ENCODE peak calls at places on chromosomes 12 and 14, in five cellular contexts. J is substantia nigra, I is prostate gland, O is stomach, Y is PC-9. P is an unnamed sample.

GRCh38 chr14:52700701-52701172 is 5.4 kb upstream of the ERO1A start:
- DNase-seq in O (no peak), J (no peak), I (no peak), Y (peak), P (peak)

GRCh38 chr12:78977463-78977862 is 112.9 kb downstream of the SYT1 start:
- DNase-seq in O (no peak), J (no peak), Y (no peak), I (no peak), P (peak)

GRCh38 chr14:96861568-96862310 is 64.6 kb downstream of the VRK1 start:
- DNase-seq in O (no peak), I (no peak), Y (no peak), J (no peak), P (no peak)

GRCh38 chr12:6215932-6216494 is 15.8 kb downstream of the CD9 start:
- DNase-seq in Y (peak), O (peak), J (peak), I (peak), P (peak)

GRCh38 chr14:30621354-30621953 is 665 bp upstream of the SCFD1 start:
- DNase-seq in Y (peak), I (no peak), O (no peak), J (no peak), P (no peak)

GRCh38 chr12:3128498-3129293 is 51.5 kb downstream of the TSPAN9 start:
- DNase-seq in I (no peak), J (no peak), O (no peak), Y (peak), P (no peak)

GRCh38 chr12:229441-230191 is 15.7 kb upstream of the SLC6A12 start:
- DNase-seq in I (no peak), O (no peak), J (no peak), Y (no peak), P (no peak)

GRCh38 chr14:105944632-105945610 is 418.5 kb downstream of the TMEM121 start:
- DNase-seq in Y (peak), J (no peak), I (peak), O (peak), P (no peak)

GRCh38 chr14:91862417-91862816 is 4.9 kb downstream of the TC2N start:
- DNase-seq in I (no peak), O (no peak), Y (no peak), J (no peak), P (no peak)

GRCh38 chr12:124094733-124095132 is 121.7 kb downstream of the ZNF664 start:
- DNase-seq in Y (no peak), O (no peak), J (no peak), I (no peak), P (no peak)

GRCh38 chr14:56487090-56487667 is 92.4 kb upstream of the TMEM260 start:
- DNase-seq in O (no peak), J (no peak), I (no peak), Y (no peak), P (peak)

GRCh38 chr12:89206375-89206774 is 145.9 kb downstream of the DUSP6 start:
- DNase-seq in J (no peak), I (no peak), Y (no peak), O (no peak), P (no peak)

DNA sequence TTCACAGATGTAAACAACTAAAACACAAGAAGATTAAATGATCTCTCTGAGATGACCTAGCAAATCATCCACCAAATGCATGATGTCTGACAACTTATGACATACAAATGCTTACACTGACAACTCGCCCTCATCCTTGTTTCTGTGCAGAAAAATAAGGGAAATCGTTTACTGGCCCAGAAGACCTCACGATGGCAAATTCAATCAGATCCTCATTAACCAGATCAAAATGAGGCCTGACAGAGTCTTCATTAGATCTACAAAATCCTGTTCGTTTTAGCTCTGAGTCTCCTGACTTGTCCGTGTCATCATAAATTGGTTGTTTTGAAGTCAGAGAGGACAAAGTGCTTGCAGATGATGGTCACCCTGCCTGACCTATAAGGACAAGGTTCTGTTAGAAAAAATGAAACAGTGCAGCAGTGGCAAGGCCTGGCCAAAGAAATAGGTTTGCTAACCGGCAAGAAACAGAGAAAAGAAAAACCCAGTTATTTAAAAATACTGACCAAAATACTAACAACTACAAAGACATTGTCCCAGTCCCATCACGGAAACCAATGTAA is 109.5 kb downstream of the BTG1 start:
- DNase-seq in O (no peak), I (no peak), J (no peak), Y (no peak), P (no peak)
- H3K27ac ChIP-seq in O (peak), I (no peak), J (no peak), Y (no peak), P (no peak)

GRCh38 chr12:12481636-12482035 is 81.0 kb downstream of the DUSP16 start:
- DNase-seq in J (no peak), Y (no peak), I (no peak), O (no peak), P (no peak)
- H3K27ac ChIP-seq in J (no peak), Y (no peak), I (no peak), O (peak), P (no peak)

DNA sequence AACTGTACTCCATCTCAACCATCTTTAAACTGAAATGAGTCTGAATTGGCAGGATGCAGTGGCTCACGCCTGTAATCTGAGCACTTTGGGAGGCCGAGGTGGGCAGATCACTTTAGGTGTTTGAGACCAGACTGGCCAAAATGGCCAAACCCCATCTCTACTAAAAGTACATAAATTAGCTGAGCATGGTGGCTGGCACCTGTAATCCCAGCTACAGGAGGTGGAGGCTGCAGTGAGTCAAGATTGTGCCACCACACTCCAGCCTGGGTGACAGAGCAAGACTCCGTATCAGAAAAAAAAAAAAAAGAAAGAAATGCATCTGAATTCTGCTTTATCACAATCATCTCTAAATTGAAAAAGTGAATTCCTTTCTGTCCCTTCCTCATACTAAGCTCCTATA is 110.3 kb downstream of the NELL2 start:
- DNase-seq in J (no peak), I (no peak), Y (no peak), O (no peak), P (no peak)
- H3K27ac ChIP-seq in J (no peak), I (no peak), Y (no peak), O (no peak), P (no peak)

GRCh38 chr12:127253797-127254196 is 1013.2 kb upstream of the TMEM132C start:
- DNase-seq in J (no peak), Y (no peak), O (no peak), I (no peak), P (no peak)
- H3K27ac ChIP-seq in J (no peak), Y (no peak), O (no peak), I (no peak), P (no peak)

GRCh38 chr12:45349911-45350310 is 134.0 kb downstream of the ANO6 start:
- DNase-seq in I (no peak), J (no peak), Y (peak), O (no peak), P (no peak)

GRCh38 chr12:45353944-45354343 is 138.0 kb downstream of the ANO6 start:
- DNase-seq in I (no peak), J (no peak), Y (no peak), O (no peak), P (no peak)

GRCh38 chr12:45350861-45351260 is 135.0 kb downstream of the ANO6 start:
- DNase-seq in J (no peak), O (no peak), Y (no peak), I (no peak), P (no peak)

GRCh38 chr12:45354399-45354798 is 138.5 kb downstream of the ANO6 start:
- DNase-seq in J (no peak), I (no peak), Y (no peak), O (no peak), P (no peak)

DNA sequence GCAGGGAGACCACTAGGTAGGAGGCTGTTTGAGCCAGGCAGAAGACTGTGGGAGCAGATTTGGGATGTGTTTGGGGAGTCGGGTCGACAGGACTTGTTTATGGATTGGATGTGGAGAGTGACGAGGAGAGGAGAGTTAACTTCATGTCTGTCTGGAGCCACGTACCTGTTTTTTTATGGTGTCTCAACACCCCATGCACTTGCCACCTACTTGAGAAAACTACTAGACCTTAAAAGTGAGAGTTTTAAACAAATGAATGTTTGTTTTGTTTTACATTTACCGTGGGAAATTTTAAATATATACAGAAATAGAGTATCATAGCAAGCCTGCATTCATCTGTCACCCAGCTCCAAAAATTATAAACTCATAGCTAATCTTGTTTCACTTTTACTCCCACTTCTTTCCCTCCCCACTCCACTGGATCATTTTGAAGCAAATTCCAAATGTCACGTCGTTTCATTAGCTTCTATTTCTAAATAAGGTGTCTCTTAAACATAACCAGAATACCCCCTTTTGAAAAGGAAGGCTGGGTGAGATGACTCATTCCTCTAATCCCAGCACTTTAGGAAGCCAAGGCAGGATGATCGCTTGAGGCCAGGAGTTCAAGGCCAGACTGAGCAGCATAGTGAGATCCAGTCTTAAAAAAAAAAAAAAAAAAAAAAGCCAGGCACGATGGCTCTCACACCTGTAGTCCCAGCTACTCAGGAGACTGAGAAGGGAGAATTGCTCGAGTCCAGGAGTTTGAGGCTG is 136.2 kb downstream of the ANO6 start:
- DNase-seq in I (no peak), J (no peak), Y (no peak), O (no peak), P (no peak)
- H3K27ac ChIP-seq in I (no peak), J (no peak), Y (no peak), O (peak), P (no peak)

GRCh38 chr12:17579148-17580026 is 510.6 kb downstream of the RERGL start:
- DNase-seq in Y (no peak), J (no peak), I (no peak), O (no peak), P (no peak)

GRCh38 chr12:17572250-17572649 is 517.7 kb downstream of the RERGL start:
- DNase-seq in I (no peak), Y (no peak), J (no peak), O (no peak), P (no peak)

DNA sequence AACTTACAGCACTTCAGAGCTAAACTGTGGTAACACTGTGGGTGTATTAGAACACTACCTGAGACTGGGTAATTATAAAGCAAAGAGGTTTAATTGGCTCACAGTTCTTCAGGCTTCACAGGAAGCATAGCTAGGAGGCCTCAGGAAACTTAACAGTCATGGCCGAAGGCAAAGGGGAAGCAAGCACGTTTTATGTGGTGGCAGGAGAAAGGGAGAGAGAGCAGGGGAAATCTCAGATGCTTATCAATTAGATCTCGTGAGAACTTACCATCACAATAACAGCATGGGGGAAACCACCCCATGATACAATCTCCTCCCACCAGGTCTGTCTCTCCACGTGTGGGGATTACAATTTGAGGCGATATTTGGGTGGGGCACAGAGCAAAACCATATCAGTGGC is 512.6 kb downstream of the RERGL start:
- DNase-seq in O (no peak), Y (no peak), I (no peak), J (no peak), P (no peak)
- H3K27ac ChIP-seq in O (no peak), Y (no peak), I (no peak), J (no peak), P (no peak)

P was measured in epithelial cell of prostate.